ENCODE peak calls at places on chromosomes 1 and 21, in five cellular contexts. R is GM23338, W is Panc1, B is psoas muscle, Y is GM12878. D is an unnamed sample. For H3K4me1, the result is how much of the 10 kb centered on the place peaks cover.

GRCh38 chr1:70436617-70437236 is 25.7 kb downstream of the CTH start:
- DNase-seq in R (no peak), W (no peak), B (no peak), Y (no peak), D (no peak)

GRCh38 chr1:223207293-223208066 is 64.4 kb upstream of the TLR5 start:
- DNase-seq in R (no peak), B (no peak), Y (no peak), W (no peak), D (no peak)

GRCh38 chr1:157505481-157506272 is 46.6 kb downstream of the FCRL5 start:
- DNase-seq in R (peak), B (peak), W (peak), Y (peak), D (no peak)

GRCh38 chr1:173302890-173303829 is 96.0 kb upstream of the TNFSF4 start:
- DNase-seq in W (no peak), R (peak), B (no peak), Y (no peak), D (no peak)

GRCh38 chr1:6423321-6423999 is 1.1 kb upstream of the ESPN start:
- DNase-seq in R (peak), B (no peak), Y (no peak), W (no peak), D (peak)

GRCh38 chr1:197732187-197732586 is 43.1 kb downstream of the DENND1B start:
- DNase-seq in W (no peak), B (no peak), Y (no peak), R (no peak), D (no peak)

GRCh38 chr1:90114521-90115141 is 119.7 kb downstream of the ZNF326 start:
- DNase-seq in Y (peak), W (peak), B (no peak), R (peak), D (peak)

GRCh38 chr1:167159782-167160181 is 60.9 kb upstream of the POU2F1 start:
- DNase-seq in R (no peak), Y (no peak), W (no peak), B (no peak), D (no peak)

GRCh38 chr1:212621830-212622315 is 13.3 kb downstream of the ATF3 start:
- DNase-seq in Y (no peak), B (no peak), R (no peak), W (no peak), D (peak)

GRCh38 chr21:29091032-29091431 is 17.6 kb upstream of the CCT8 start:
- DNase-seq in W (no peak), R (no peak), Y (no peak), B (no peak), D (peak)

GRCh38 chr1:45892068-45892785 is 88.8 kb downstream of the MAST2 start:
- DNase-seq in R (no peak), W (peak), B (no peak), Y (no peak), D (peak)

GRCh38 chr1:59779949-59780348 is 34.8 kb upstream of the HOOK1 start:
- DNase-seq in R (peak), Y (no peak), W (no peak), B (no peak), D (no peak)

GRCh38 chr1:228278432-228278941 is 70.6 kb downstream of the OBSCN start:
- DNase-seq in W (no peak), B (peak), R (no peak), Y (no peak), D (no peak)

GRCh38 chr1:198116469-198116868 is 40.3 kb upstream of the NEK7 start:
- DNase-seq in R (no peak), B (no peak), Y (no peak), W (no peak), D (no peak)

GRCh38 chr1:81780705-81781454 is 19.9 kb upstream of the ADGRL2 start:
- DNase-seq in Y (no peak), R (no peak), W (no peak), B (no peak), D (no peak)

GRCh38 chr21:44370027-44370735 is 16.8 kb downstream of the TRPM2 start:
- DNase-seq in W (no peak), B (no peak), R (peak), Y (no peak), D (peak)

GRCh38 chr1:98304888-98305287 is 356.6 kb upstream of the SNX7 start:
- DNase-seq in Y (no peak), B (no peak), W (no peak), R (no peak), D (no peak)

GRCh38 chr21:33972539-33972938 is 56.9 kb upstream of the ATP5PO start:
- DNase-seq in Y (no peak), R (no peak), W (no peak), B (no peak), D (no peak)

GRCh38 chr1:11807087-11807486 is 1.1 kb downstream of the CLCN6 start:
- DNase-seq in R (no peak), B (no peak), Y (no peak), W (no peak), D (no peak)

GRCh38 chr1:32716312-32717126 is 13.9 kb upstream of the SYNC start:
- DNase-seq in W (no peak), R (peak), Y (no peak), B (peak), D (peak)

GRCh38 chr1:235011599-235012435 is 116.8 kb downstream of the TOMM20 start:
- DNase-seq in B (peak), R (no peak), W (no peak), Y (peak), D (peak)

GRCh38 chr1:236472850-236473788 is 50.7 kb upstream of the LGALS8 start:
- DNase-seq in R (no peak), B (no peak), W (no peak), Y (no peak), D (no peak)

GRCh38 chr1:93416183-93416582 is 31.7 kb upstream of the FNBP1L start:
- DNase-seq in R (no peak), Y (no peak), B (no peak), W (no peak), D (no peak)

GRCh38 chr1:93980320-93980744 is 71.1 kb upstream of the GCLM start:
- DNase-seq in R (peak), W (no peak), Y (no peak), B (no peak), D (no peak)

GRCh38 chr1:14486401-14487110 is 111.9 kb upstream of the KAZN start:
- DNase-seq in R (no peak), B (no peak), Y (no peak), W (no peak), D (peak)

DNA sequence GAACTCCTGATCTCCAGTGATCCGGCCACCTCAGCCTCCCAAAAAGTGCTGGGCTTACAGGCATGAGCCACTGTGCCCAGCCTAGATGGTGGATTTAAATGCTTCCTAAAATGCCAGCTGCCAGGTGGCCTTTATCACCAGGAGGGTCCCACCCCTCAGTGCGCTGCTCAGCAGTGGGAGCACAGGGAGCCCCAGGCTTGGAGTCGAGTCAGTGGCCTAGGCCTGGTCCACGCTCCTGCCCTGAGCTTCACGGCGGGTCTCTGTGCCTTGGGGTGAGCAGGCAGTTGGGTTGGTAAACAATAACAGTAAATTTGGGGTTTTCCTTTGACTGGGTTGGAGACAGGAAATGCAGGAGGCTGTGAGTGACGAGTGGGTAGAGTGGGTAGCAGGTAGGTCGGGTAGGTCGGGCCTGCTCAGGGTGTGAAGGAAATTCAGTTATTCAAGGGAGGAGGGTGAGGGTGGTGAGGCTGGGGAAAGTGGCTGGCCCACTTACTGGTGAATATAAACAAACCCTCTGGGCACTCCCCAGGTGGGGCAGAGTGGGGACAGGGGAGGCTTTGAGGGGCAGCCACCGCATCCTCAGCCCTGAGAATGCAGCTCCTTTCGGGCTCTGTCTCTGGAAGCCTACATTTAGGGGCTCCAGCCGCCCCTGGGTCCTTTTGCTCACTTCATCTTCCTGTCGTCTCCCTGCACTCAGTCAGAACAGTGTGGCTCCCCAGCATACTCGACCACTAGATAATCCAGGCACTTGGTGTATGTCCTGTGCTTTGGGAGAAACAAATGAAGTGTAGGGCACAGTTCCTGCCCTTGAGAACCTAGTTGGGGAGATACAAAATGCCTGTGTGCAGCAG is 33.5 kb upstream of the IL19 start:
- DNase-seq in W (no peak), R (no peak), Y (no peak), B (no peak), D (no peak)
- H3K27ac ChIP-seq in W (no peak), R (no peak), Y (peak), B (peak), D (no peak)

GRCh38 chr1:202162418-202163280 is 2.2 kb upstream of the PTPN7 start:
- DNase-seq in W (no peak), Y (no peak), R (no peak), B (no peak), D (no peak)
- H3K4me1 ChIP-seq in W (under half), Y (half or more), R (under half), B (under half), D (under half)

DNA sequence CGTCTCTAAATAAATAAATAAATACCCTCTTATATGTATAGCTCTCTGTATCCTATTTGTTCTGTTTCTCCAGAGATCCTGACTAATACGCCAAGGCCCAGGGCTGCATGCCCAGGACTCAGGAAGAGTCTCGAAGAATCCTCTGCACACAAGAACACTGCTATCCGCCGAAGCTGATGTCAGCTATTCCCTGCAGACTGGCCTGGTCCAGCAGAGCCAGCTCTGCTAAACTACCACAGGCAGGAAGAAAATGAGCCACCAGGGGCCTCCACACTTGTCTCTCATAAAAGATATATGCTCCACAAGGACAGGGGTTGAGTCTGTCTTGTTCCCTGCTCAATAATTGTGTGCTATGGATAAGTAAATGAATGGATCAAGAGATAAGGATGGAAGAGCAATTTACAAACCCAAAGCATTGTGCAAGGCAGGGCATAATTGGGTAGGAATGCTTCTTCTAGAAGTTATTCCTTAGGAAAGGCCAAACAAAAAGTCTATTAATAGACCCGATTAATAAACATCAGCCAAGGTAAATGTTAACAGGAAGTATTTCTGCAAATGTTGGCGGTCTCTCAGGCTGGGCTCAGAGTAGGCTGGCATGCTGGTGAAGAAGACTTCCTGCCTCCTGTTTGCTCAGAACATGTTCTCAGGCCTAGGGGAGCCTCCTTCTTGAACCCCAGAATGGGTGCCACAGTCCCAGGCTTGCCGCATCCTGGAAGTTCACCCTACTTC is 26.3 kb upstream of the MAN1C1 start:
- DNase-seq in W (no peak), B (peak), Y (no peak), R (no peak), D (no peak)
- TF ChIP-seq CTCF in W (no peak), B (no peak), Y (no peak), R (peak), D (peak)

GRCh38 chr1:21265644-21266043 is 24.6 kb downstream of the ECE1 start:
- DNase-seq in B (peak), R (no peak), W (no peak), Y (no peak), D (no peak)
- H3K27ac ChIP-seq in B (no peak), R (no peak), W (peak), Y (no peak), D (no peak)

GRCh38 chr1:160247053-160247452 is 15.3 kb downstream of the DCAF8 start:
- DNase-seq in B (no peak), Y (no peak), W (no peak), R (no peak), D (no peak)
- H3K4me1 ChIP-seq in B (half or more), Y (under half), W (under half), R (under half), D (under half)

GRCh38 chr1:151523331-151523730 is 12.1 kb downstream of the CGN start:
- DNase-seq in R (no peak), B (no peak), Y (no peak), W (no peak), D (no peak)
- TF ChIP-seq CTCF in R (no peak), B (no peak), Y (no peak), W (no peak), D (no peak)

DNA sequence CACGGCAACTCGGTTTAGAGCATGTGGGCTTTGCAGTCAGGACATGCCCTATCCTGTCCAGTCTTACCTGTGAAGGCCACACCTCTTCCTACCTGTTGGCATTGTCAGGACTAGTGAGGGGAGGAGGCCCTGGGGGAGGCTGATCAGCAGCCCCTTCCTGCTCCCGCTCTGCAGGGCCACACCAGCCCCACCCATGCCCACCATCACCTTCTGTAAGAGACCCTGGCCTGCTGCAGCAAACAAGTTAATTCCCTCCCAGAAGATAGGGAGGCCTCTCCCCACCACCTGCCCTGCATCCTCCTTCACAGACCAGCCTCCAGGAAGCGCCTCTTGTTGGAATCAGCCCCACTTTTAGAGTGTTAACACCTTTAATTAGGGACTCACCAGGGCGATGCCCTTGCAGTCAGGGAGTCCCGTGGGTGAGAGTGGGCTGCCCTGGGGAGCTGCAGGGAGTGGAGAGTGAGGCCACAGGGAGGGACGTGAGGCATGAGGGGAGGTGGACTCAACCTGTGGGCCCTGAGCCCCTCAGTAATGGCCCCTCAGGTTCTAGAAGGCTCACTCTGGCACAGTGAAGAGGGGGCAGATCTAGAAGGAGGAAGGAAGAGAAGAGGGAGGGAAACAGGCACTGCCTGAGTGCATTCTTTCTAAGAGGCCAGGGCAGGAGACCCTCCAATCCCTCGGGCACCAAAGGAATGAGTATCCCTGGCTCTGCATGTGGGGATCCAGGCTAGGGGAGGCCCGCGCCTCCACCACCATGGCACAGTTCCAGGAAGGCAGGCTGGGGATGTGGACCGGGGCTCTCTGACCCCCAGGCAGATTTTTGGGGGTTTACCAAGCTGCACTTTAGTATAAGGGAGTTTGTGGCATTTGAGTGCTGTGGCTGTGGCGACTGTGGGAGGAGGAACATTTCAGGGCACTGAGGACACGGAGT is 8.2 kb downstream of the UMODL1 start:
- DNase-seq in B (no peak), Y (no peak), R (no peak), W (no peak), D (no peak)
- H3K27ac ChIP-seq in B (no peak), Y (peak), R (no peak), W (no peak), D (no peak)

GRCh38 chr1:88803444-88803843 is 87.9 kb downstream of the GTF2B start:
- DNase-seq in R (no peak), W (no peak), Y (no peak), B (no peak), D (no peak)
- H3K4me1 ChIP-seq in R (under half), W (under half), Y (under half), B (under half), D (under half)

DNA sequence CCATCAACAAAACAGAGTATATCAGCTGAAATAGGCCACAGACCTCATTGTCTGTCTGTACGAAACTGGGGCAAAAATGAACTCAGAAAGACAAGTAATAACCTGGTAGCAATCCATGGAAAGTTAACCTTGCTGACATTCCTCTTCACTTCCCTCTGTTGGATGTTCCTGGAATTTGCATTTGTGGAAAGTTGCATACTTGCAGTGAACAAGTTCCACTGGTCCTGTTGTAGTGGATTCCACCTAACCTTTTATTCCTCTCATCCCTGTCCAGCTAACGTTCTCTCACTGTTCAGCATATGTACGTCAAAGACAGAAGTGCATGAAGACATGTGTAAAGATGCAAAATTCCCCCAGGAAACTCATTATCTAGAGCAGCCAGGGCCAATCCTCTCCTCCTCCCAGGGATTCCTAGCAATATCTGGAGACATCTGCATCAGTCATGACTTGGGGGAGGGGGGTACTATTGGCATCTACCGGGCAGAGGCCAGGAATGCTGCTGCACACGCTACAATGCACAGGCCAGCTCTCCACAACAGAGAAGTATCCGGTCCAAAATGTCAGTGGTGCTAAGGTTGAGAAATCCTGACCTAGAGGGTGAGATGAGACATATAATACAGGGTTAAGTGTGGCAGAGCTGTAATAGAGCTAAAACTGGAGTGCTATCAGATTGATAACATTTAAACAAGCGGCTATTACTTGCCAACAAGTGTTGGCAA is 8.2 kb downstream of the LPAR3 start:
- DNase-seq in B (no peak), W (no peak), R (no peak), Y (no peak), D (peak)
- TF ChIP-seq CTCF in B (no peak), W (peak), R (no peak), Y (no peak), D (peak)

DNA sequence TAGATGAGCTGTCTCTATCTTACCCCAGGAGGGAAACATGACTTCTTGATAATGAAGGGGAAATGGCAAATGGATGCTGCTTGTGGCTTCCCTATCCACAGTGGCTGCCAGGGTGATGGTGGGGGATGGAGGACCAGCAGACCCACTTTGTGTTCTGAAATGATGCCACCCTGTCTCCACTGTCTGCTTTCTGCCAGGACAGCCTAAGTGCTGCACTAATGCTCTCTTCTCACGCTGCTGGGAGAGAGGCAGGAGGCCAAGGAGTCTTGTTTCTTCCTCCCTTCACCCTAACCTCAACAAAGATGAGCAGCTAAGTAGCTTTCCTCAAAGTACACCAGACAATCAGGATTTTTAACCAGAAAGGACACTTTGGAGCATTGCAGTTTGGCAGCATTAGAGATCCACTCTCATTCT is 36.6 kb downstream of the XCL1 start:
- DNase-seq in Y (no peak), B (peak), W (no peak), R (no peak), D (no peak)
- H3K27ac ChIP-seq in Y (no peak), B (peak), W (no peak), R (no peak), D (no peak)

D was measured in foreskin keratinocyte.